ENCODE peak calls at places on chromosome 2, in seven cellular contexts. R is progenitor cell of endocrine pancreas; P is HuH-7.5; S is T-helper 1 cell; D is DMS 273 treated with DMSO at 0.1 percent for 48 hours; C is activated CD4-positive, CD25-positive, alpha-beta regulatory T cell treated with anti-CD3 and anti-CD28 coated beads, Interleukin-2, amount 50 U/mL, for 72 hours; K is left cardiac atrium. U is an unnamed sample.

GRCh38 chr2:229642371-229642770 is 72.0 kb downstream of the DNER start:
- DNase-seq in K (no peak), C (no peak), P (no peak), R (no peak), S (no peak), D (no peak), U (no peak)

GRCh38 chr2:9844581-9844980 is 1.3 kb downstream of the TAF1B start:
- DNase-seq in P (no peak), C (no peak), R (no peak), D (peak), K (no peak), S (no peak), U (no peak)

GRCh38 chr2:217316743-217317142 is 456.9 kb upstream of the TNP1 start:
- DNase-seq in S (no peak), D (no peak), C (no peak), P (no peak), R (no peak), K (no peak), U (no peak)

GRCh38 chr2:73979021-73979420 is 5.7 kb upstream of the TET3 start:
- DNase-seq in K (no peak), D (no peak), R (no peak), S (peak), C (no peak), P (no peak), U (no peak)

GRCh38 chr2:241300000-241300399 is 15.5 kb downstream of the HDLBP start:
- DNase-seq in D (no peak), C (no peak), P (no peak), R (no peak), S (no peak), K (no peak), U (no peak)

GRCh38 chr2:215002500-215002899 is 135.9 kb downstream of the ABCA12 start:
- DNase-seq in D (peak), C (no peak), P (peak), R (no peak), K (no peak), S (no peak), U (peak)

GRCh38 chr2:29613792-29614266 is 307.6 kb downstream of the ALK start:
- DNase-seq in S (no peak), R (no peak), C (no peak), K (no peak), P (no peak), D (no peak), U (no peak)

GRCh38 chr2:209316141-209316540 is 107.7 kb upstream of the MAP2 start:
- DNase-seq in C (no peak), S (no peak), D (no peak), R (no peak), K (no peak), P (no peak), U (no peak)

GRCh38 chr2:209314641-209315040 is 109.2 kb upstream of the MAP2 start:
- DNase-seq in R (no peak), S (no peak), D (no peak), P (no peak), C (no peak), K (no peak), U (no peak)